ENCODE peak calls at places on chromosome 11, in nine cellular contexts. One of them, this sample, is unnamed.
A peak's percentile ranks its signal among the peaks of the same experiment; 100 is the strongest.

GRCh38 chr11:71339178-71339881 is 87.0 kb upstream of the SHANK2 start:
- DNase-seq in H9: no peak
- DNase-seq in nephron progenitor cell: no peak
- DNase-seq in GM12865: no peak
- DNase-seq in suprapubic skin: peak; percentile 65
- DNase-seq in omental fat pad: no peak
- DNase-seq in B cell: no peak
- DNase-seq in fibroblast of pulmonary artery: no peak
- DNase-seq in hepatocyte: peak; percentile 33
- DNase-seq in this sample: peak; percentile 90

GRCh38 chr11:60915250-60915914 is 1.4 kb downstream of the TMEM109 start:
- DNase-seq in H9: peak; percentile 77
- DNase-seq in B cell: peak; percentile 88
- DNase-seq in hepatocyte: peak; percentile 74
- DNase-seq in nephron progenitor cell: peak; percentile 57
- DNase-seq in suprapubic skin: no peak
- DNase-seq in GM12865: peak; percentile 89
- DNase-seq in fibroblast of pulmonary artery: peak; percentile 56
- DNase-seq in omental fat pad: no peak
- DNase-seq in this sample: peak; percentile 84

GRCh38 chr11:114111369-114112042 is 52.0 kb downstream of the ZBTB16 start:
- DNase-seq in fibroblast of pulmonary artery: peak; percentile 87
- DNase-seq in GM12865: no peak
- DNase-seq in omental fat pad: no peak
- DNase-seq in nephron progenitor cell: no peak
- DNase-seq in suprapubic skin: no peak
- DNase-seq in hepatocyte: no peak
- DNase-seq in H9: no peak
- DNase-seq in B cell: no peak
- DNase-seq in this sample: no peak

GRCh38 chr11:67033661-67034166 is 10.8 kb downstream of the SYT12 start:
- DNase-seq in fibroblast of pulmonary artery: peak; percentile 85
- DNase-seq in nephron progenitor cell: no peak
- DNase-seq in H9: no peak
- DNase-seq in hepatocyte: no peak
- DNase-seq in suprapubic skin: no peak
- DNase-seq in GM12865: peak; percentile 47
- DNase-seq in B cell: no peak
- DNase-seq in omental fat pad: no peak
- DNase-seq in this sample: peak; percentile 86

GRCh38 chr11:75627879-75628668 is 40.8 kb downstream of the MAP6 start:
- DNase-seq in fibroblast of pulmonary artery: peak; percentile 45
- DNase-seq in suprapubic skin: no peak
- DNase-seq in omental fat pad: no peak
- DNase-seq in H9: peak; percentile 53
- DNase-seq in nephron progenitor cell: no peak
- DNase-seq in hepatocyte: peak; percentile 16
- DNase-seq in GM12865: no peak
- DNase-seq in B cell: no peak
- DNase-seq in this sample: no peak

GRCh38 chr11:61347916-61348461 is 13.7 kb downstream of the CYB561A3 start:
- DNase-seq in fibroblast of pulmonary artery: peak; percentile 90
- DNase-seq in B cell: no peak
- DNase-seq in H9: no peak
- DNase-seq in nephron progenitor cell: no peak
- DNase-seq in omental fat pad: no peak
- DNase-seq in GM12865: no peak
- DNase-seq in suprapubic skin: no peak
- DNase-seq in hepatocyte: no peak
- DNase-seq in this sample: no peak

GRCh38 chr11:96614846-96615245 is 225.0 kb downstream of the JRKL start:
- DNase-seq in nephron progenitor cell: no peak
- DNase-seq in suprapubic skin: no peak
- DNase-seq in H9: no peak
- DNase-seq in hepatocyte: no peak
- DNase-seq in omental fat pad: no peak
- DNase-seq in fibroblast of pulmonary artery: no peak
- DNase-seq in GM12865: no peak
- DNase-seq in B cell: no peak
- DNase-seq in this sample: no peak

GRCh38 chr11:105211806-105212531 is 72.4 kb upstream of the CARD18 start:
- DNase-seq in GM12865: no peak
- DNase-seq in nephron progenitor cell: no peak
- DNase-seq in B cell: no peak
- DNase-seq in omental fat pad: no peak
- DNase-seq in fibroblast of pulmonary artery: peak; percentile 39
- DNase-seq in suprapubic skin: no peak
- DNase-seq in H9: no peak
- DNase-seq in hepatocyte: no peak
- DNase-seq in this sample: no peak

GRCh38 chr11:126103150-126103549 is 40.5 kb upstream of the CDON start:
- DNase-seq in omental fat pad: no peak
- DNase-seq in fibroblast of pulmonary artery: no peak
- DNase-seq in hepatocyte: no peak
- DNase-seq in B cell: no peak
- DNase-seq in GM12865: no peak
- DNase-seq in suprapubic skin: no peak
- DNase-seq in nephron progenitor cell: no peak
- DNase-seq in H9: no peak
- DNase-seq in this sample: no peak

GRCh38 chr11:132301465-132301864 is 931.0 kb downstream of the NTM start:
- DNase-seq in suprapubic skin: no peak
- DNase-seq in omental fat pad: no peak
- DNase-seq in hepatocyte: no peak
- DNase-seq in GM12865: no peak
- DNase-seq in H9: no peak
- DNase-seq in fibroblast of pulmonary artery: no peak
- DNase-seq in nephron progenitor cell: no peak
- DNase-seq in B cell: no peak
- DNase-seq in this sample: no peak

GRCh38 chr11:18617688-18618340 is 16.3 kb downstream of the SPTY2D1 start:
- DNase-seq in H9: no peak
- DNase-seq in omental fat pad: no peak
- DNase-seq in fibroblast of pulmonary artery: peak; percentile 54
- DNase-seq in GM12865: peak; percentile 52
- DNase-seq in suprapubic skin: no peak
- DNase-seq in hepatocyte: no peak
- DNase-seq in nephron progenitor cell: no peak
- DNase-seq in B cell: no peak
- DNase-seq in this sample: no peak

GRCh38 chr11:126111458-126112116 is 48.9 kb upstream of the CDON start:
- DNase-seq in B cell: no peak
- DNase-seq in suprapubic skin: no peak
- DNase-seq in fibroblast of pulmonary artery: no peak
- DNase-seq in H9: no peak
- DNase-seq in GM12865: no peak
- DNase-seq in hepatocyte: no peak
- DNase-seq in nephron progenitor cell: no peak
- DNase-seq in omental fat pad: no peak
- DNase-seq in this sample: no peak

GRCh38 chr11:60169264-60169915 is 13.5 kb downstream of the MS4A6A start:
- DNase-seq in nephron progenitor cell: peak; percentile 4
- DNase-seq in suprapubic skin: no peak
- DNase-seq in fibroblast of pulmonary artery: peak; percentile 47
- DNase-seq in B cell: no peak
- DNase-seq in H9: no peak
- DNase-seq in hepatocyte: no peak
- DNase-seq in omental fat pad: no peak
- DNase-seq in GM12865: peak; percentile 54
- DNase-seq in this sample: peak; percentile 97

GRCh38 chr11:119518746-119519382 is 95.9 kb upstream of the THY1 start:
- DNase-seq in H9: peak; percentile 73
- DNase-seq in GM12865: peak; percentile 31
- DNase-seq in B cell: no peak
- DNase-seq in nephron progenitor cell: peak; percentile 81
- DNase-seq in fibroblast of pulmonary artery: peak; percentile 53
- DNase-seq in omental fat pad: no peak
- DNase-seq in suprapubic skin: no peak
- DNase-seq in hepatocyte: peak; percentile 80
- DNase-seq in this sample: peak; percentile 72

GRCh38 chr11:64878223-64878493 is 263 bp downstream of the EHD1 start:
- DNase-seq in GM12865: no peak
- DNase-seq in hepatocyte: no peak
- DNase-seq in fibroblast of pulmonary artery: no peak
- DNase-seq in B cell: no peak
- DNase-seq in H9: no peak
- DNase-seq in suprapubic skin: no peak
- DNase-seq in omental fat pad: no peak
- DNase-seq in nephron progenitor cell: no peak
- DNase-seq in this sample: no peak

GRCh38 chr11:66311470-66311964 is 5.3 kb downstream of the CD248 start:
- DNase-seq in hepatocyte: no peak
- DNase-seq in B cell: no peak
- DNase-seq in H9: no peak
- DNase-seq in GM12865: no peak
- DNase-seq in nephron progenitor cell: no peak
- DNase-seq in omental fat pad: no peak
- DNase-seq in fibroblast of pulmonary artery: no peak
- DNase-seq in suprapubic skin: no peak
- DNase-seq in this sample: no peak

DNA sequence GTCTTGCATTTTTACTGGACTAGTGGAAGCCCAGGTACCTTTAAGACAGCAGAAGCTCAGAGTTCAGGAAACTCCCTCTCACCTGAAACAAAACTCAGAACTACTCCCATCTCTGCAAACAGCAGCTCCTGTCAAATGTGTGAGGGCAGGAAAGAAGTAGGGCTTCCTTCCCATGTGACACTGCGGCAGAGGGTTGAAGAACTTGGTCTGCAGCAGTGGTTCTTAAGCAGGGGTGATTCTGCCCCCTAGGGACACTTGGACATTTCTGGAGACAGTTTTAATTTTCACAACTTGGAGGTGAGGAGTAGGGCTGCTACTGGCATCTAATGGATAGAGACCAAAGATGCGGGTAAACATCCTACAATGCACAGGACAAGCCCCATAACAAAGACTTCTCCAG is 63.4 kb downstream of the RCN1 start:
- DNase-seq in GM12865: peak; percentile 70
- DNase-seq in hepatocyte: no peak
- DNase-seq in fibroblast of pulmonary artery: peak; percentile 54
- DNase-seq in B cell: no peak
- DNase-seq in omental fat pad: no peak
- DNase-seq in suprapubic skin: no peak
- DNase-seq in nephron progenitor cell: no peak
- DNase-seq in H9: no peak
- DNase-seq in this sample: peak; percentile 17
- TF ChIP-seq CTCF in GM12865: peak; percentile 8
- TF ChIP-seq CTCF in hepatocyte: peak; percentile 6
- TF ChIP-seq CTCF in fibroblast of pulmonary artery: peak; percentile 34
- TF ChIP-seq CTCF in B cell: no peak
- TF ChIP-seq CTCF in omental fat pad: no peak
- TF ChIP-seq CTCF in suprapubic skin: no peak
- TF ChIP-seq CTCF in nephron progenitor cell: no peak
- TF ChIP-seq CTCF in H9: peak; percentile 27
- TF ChIP-seq CTCF in this sample: no peak

DNA sequence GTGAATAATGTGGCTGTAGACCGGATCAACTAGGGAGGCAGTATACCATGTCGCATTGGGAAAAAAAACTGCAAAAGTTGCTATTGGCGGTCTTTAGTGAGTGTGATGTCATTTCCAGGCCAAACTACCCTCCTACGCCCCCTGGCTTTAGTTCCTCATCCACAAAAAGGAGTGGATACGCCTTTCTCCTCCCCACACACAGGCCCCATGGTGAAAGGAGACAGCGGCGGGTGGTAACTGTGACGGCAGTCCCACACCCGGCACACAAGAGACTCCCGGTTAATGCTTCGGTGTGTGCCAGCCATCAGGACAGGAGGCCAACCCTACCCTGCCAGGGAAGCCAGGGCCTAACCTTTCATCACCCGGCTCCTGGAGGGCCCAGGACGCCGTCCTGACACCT is 11.0 kb downstream of the TP53I11 start:
- DNase-seq in GM12865: no peak
- DNase-seq in hepatocyte: no peak
- DNase-seq in B cell: no peak
- DNase-seq in H9: peak; percentile 69
- DNase-seq in nephron progenitor cell: no peak
- DNase-seq in omental fat pad: no peak
- DNase-seq in suprapubic skin: no peak
- DNase-seq in fibroblast of pulmonary artery: peak; percentile 60
- DNase-seq in this sample: no peak
- TF ChIP-seq CTCF in GM12865: no peak
- TF ChIP-seq CTCF in hepatocyte: peak; percentile 5
- TF ChIP-seq CTCF in B cell: no peak
- TF ChIP-seq CTCF in H9: peak; percentile 68
- TF ChIP-seq CTCF in nephron progenitor cell: peak; percentile 25
- TF ChIP-seq CTCF in omental fat pad: no peak
- TF ChIP-seq CTCF in suprapubic skin: no peak
- TF ChIP-seq CTCF in fibroblast of pulmonary artery: peak; percentile 51
- TF ChIP-seq CTCF in this sample: no peak

DNA sequence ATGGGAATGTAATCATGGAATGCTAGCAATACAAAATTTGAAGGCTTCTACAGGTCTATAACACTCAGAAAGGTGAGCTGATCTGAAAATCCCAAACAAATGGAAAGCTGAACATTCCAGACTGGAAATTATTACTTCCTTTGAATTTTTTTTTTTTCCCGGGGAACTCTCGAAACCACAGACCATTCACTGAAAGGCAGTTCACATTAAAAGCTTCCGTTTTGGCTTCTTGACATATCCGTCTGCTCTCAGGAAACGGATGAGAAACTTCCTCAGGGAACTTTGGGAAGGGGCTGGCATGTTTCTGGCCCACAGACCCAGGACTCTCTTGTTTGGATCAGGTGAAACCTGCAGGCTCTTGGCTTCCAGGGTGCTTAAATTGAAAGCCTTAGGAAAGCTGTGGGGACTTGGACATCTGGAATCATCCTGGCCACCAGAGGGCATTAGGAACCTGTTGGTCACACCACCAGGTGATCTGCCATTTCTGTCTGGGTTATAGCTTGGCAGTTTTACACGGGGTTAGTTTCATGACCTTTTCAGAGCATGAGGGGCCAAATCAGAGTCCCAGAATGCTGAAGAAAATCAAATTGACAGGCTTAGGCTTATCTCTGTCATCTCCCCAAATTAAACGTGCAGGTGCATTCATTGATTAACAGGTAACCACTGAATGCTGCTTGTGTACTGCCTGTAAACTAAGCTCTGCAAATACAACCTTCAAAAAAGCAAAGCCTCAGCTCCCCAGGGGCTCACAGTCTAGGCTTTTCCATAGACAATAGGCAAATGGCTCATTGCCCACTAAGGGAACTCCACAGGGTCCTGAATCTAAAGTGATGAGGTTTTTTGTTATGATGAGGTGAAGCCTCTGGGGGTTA is 22.7 kb upstream of the GRAMD1B start:
- DNase-seq in nephron progenitor cell: peak; percentile 62
- DNase-seq in H9: peak; percentile 83
- DNase-seq in hepatocyte: peak; percentile 85
- DNase-seq in GM12865: peak; percentile 85
- DNase-seq in suprapubic skin: no peak
- DNase-seq in omental fat pad: no peak
- DNase-seq in B cell: peak; percentile 62
- DNase-seq in fibroblast of pulmonary artery: peak; percentile 87
- DNase-seq in this sample: peak; percentile 81
- TF ChIP-seq CTCF in nephron progenitor cell: peak; percentile 61
- TF ChIP-seq CTCF in H9: peak; percentile 87
- TF ChIP-seq CTCF in hepatocyte: peak; percentile 70
- TF ChIP-seq CTCF in GM12865: peak; percentile 81
- TF ChIP-seq CTCF in suprapubic skin: peak; percentile 39
- TF ChIP-seq CTCF in omental fat pad: no peak
- TF ChIP-seq CTCF in B cell: peak; percentile 59
- TF ChIP-seq CTCF in fibroblast of pulmonary artery: peak; percentile 79
- TF ChIP-seq CTCF in this sample: peak; percentile 84

GRCh38 chr11:102367364-102367763 is 20.4 kb downstream of the BIRC2 start:
- DNase-seq in fibroblast of pulmonary artery: peak; percentile 54
- DNase-seq in H9: no peak
- DNase-seq in suprapubic skin: no peak
- DNase-seq in B cell: no peak
- DNase-seq in omental fat pad: no peak
- DNase-seq in hepatocyte: peak; percentile 35
- DNase-seq in GM12865: no peak
- DNase-seq in nephron progenitor cell: no peak
- DNase-seq in this sample: peak; percentile 9
- TF ChIP-seq CTCF in fibroblast of pulmonary artery: peak; percentile 17
- TF ChIP-seq CTCF in H9: peak; percentile 13
- TF ChIP-seq CTCF in suprapubic skin: no peak
- TF ChIP-seq CTCF in B cell: peak; percentile 61
- TF ChIP-seq CTCF in omental fat pad: no peak
- TF ChIP-seq CTCF in hepatocyte: peak; percentile 48
- TF ChIP-seq CTCF in GM12865: peak; percentile 9
- TF ChIP-seq CTCF in nephron progenitor cell: no peak
- TF ChIP-seq CTCF in this sample: no peak